ENCODE peak calls at places on chromosome 10, in five cellular contexts. R is left lung; Z is naive thymus-derived CD8-positive, alpha-beta T cell; J is PC-3; O is stimulated activated CD4-positive, alpha-beta T cell treated with anti-CD3 and anti-CD28 coated beads, TNF-alpha, amount 100 ng/mL, for 1 hour. E is an unnamed sample.

GRCh38 chr10:71770789-71771188 is 2.5 kb downstream of the VSIR start:
- DNase-seq in R (peak; percentile 82), Z (no peak), O (no peak), J (no peak), E (no peak)

GRCh38 chr10:12540341-12540781 is 191.0 kb downstream of the CAMK1D start:
- DNase-seq in O (no peak), J (no peak), Z (no peak), R (no peak), E (no peak)

GRCh38 chr10:100562806-100563293 is 27.1 kb downstream of the HIF1AN start:
- DNase-seq in O (no peak), R (no peak), J (no peak), Z (peak; percentile 21), E (no peak)

GRCh38 chr10:100655760-100656421 is 89.5 kb upstream of the PAX2 start:
- DNase-seq in J (no peak), Z (no peak), R (no peak), O (no peak), E (no peak)

GRCh38 chr10:86971146-86971991 is 3.1 kb downstream of the ADIRF start:
- DNase-seq in Z (peak; percentile 94), J (peak; percentile 87), O (peak; percentile 85), R (peak; percentile 95), E (peak; percentile 87)

GRCh38 chr10:103941801-103942200 is 23.8 kb upstream of the STN1 start:
- DNase-seq in J (no peak), Z (no peak), O (no peak), R (no peak), E (no peak)

GRCh38 chr10:113135025-113135424 is 185.0 kb downstream of the TCF7L2 start:
- DNase-seq in J (no peak), O (no peak), Z (no peak), R (no peak), E (no peak)

GRCh38 chr10:132396495-132397035 is 435 bp upstream of the PWWP2B start:
- DNase-seq in Z (peak; percentile 77), J (peak; percentile 45), O (peak; percentile 32), R (peak; percentile 93), E (peak; percentile 69)

GRCh38 chr10:77007836-77008235 is 629.8 kb downstream of the KCNMA1 start:
- DNase-seq in J (no peak), R (no peak), O (no peak), Z (no peak), E (no peak)

GRCh38 chr10:89063465-89063864 is 72.9 kb downstream of the FAS start:
- DNase-seq in J (no peak), Z (no peak), R (no peak), O (no peak), E (no peak)

GRCh38 chr10:112509558-112510299 is 62.7 kb downstream of the VTI1A start:
- DNase-seq in Z (no peak), R (no peak), O (no peak), J (no peak), E (no peak)

GRCh38 chr10:30186371-30186875 is 127.0 kb upstream of the JCAD start:
- DNase-seq in R (no peak), J (no peak), O (no peak), Z (no peak), E (no peak)

GRCh38 chr10:77576007-77576367 is 61.6 kb downstream of the KCNMA1 start:
- DNase-seq in Z (no peak), J (no peak), R (no peak), O (no peak), E (no peak)

GRCh38 chr10:132360766-132361447 is 28.9 kb downstream of the LRRC27 start:
- DNase-seq in R (peak; percentile 87), Z (no peak), O (no peak), J (no peak), E (peak; percentile 37)

GRCh38 chr10:124745678-124746077 is 1.5 kb upstream of the FAM53B start:
- DNase-seq in J (peak; percentile 76), O (no peak), Z (peak; percentile 58), R (no peak), E (peak; percentile 84)

GRCh38 chr10:79224263-79224949 is 122.9 kb upstream of the PPIF start:
- DNase-seq in R (peak; percentile 50), O (no peak), Z (no peak), J (no peak), E (no peak)

GRCh38 chr10:103854687-103855423 is 521 bp downstream of the SH3PXD2A start:
- DNase-seq in J (no peak), R (no peak), Z (peak; percentile 11), O (no peak), E (no peak)

GRCh38 chr10:34906021-34906965 is 91.2 kb upstream of the PARD3 start:
- DNase-seq in J (no peak), O (no peak), Z (no peak), R (no peak), E (no peak)

GRCh38 chr10:36671607-36672006 is 453.8 kb upstream of the ANKRD30A start:
- DNase-seq in Z (no peak), J (peak; percentile 99), R (no peak), O (no peak), E (no peak)

GRCh38 chr10:82981137-82981723 is 1106.2 kb downstream of the NRG3 start:
- DNase-seq in J (no peak), O (no peak), R (no peak), Z (no peak), E (no peak)

GRCh38 chr10:132061465-132062180 is 4.1 kb upstream of the JAKMIP3 start:
- DNase-seq in J (no peak), O (no peak), Z (no peak), R (no peak), E (no peak)

GRCh38 chr10:48667960-48668541 is 16.6 kb upstream of the WDFY4 start:
- DNase-seq in J (no peak), R (no peak), O (no peak), Z (no peak), E (peak; percentile 90)

GRCh38 chr10:95394161-95394880 is 103.5 kb upstream of the PDLIM1 start:
- DNase-seq in J (peak; percentile 87), O (no peak), Z (no peak), R (no peak), E (no peak)

GRCh38 chr10:125396651-125397050 is 236.3 kb upstream of the CTBP2 start:
- DNase-seq in J (peak; percentile 41), R (no peak), O (no peak), Z (no peak), E (no peak)

GRCh38 chr10:91474009-91474408 is 63.9 kb downstream of the HECTD2 start:
- DNase-seq in Z (no peak), J (no peak), O (no peak), R (no peak), E (no peak)

GRCh38 chr10:19480296-19480695 is 335.9 kb upstream of the PLXDC2 start:
- DNase-seq in Z (no peak), J (no peak), R (no peak), O (no peak), E (no peak)

GRCh38 chr10:129848571-129849451 is 115.3 kb downstream of the EBF3 start:
- DNase-seq in Z (no peak), R (no peak), O (no peak), J (no peak), E (no peak)

GRCh38 chr10:70528726-70529362 is 50.3 kb downstream of the PALD1 start:
- DNase-seq in O (no peak), Z (no peak), R (no peak), J (peak; percentile 87), E (peak; percentile 31)

GRCh38 chr10:98916751-98917150 is 318.9 kb downstream of the HPSE2 start:
- DNase-seq in O (no peak), J (no peak), Z (no peak), R (no peak), E (no peak)

GRCh38 chr10:110915035-110915434 is 3.9 kb downstream of the BBIP1 start:
- DNase-seq in O (no peak), Z (no peak), R (no peak), J (no peak), E (no peak)

GRCh38 chr10:131200856-131201470 is 110.6 kb downstream of the TCERG1L start:
- DNase-seq in Z (no peak), O (no peak), R (peak; percentile 42), J (no peak), E (no peak)

GRCh38 chr10:31759124-31759798 is 169.4 kb downstream of the ARHGAP12 start:
- DNase-seq in Z (peak; percentile 34), O (peak; percentile 17), R (peak; percentile 82), J (no peak), E (no peak)

GRCh38 chr10:100340948-100341847 is 5.8 kb upstream of the SCD start:
- DNase-seq in J (no peak), R (no peak), Z (no peak), O (no peak), E (no peak)

GRCh38 chr10:102299873-102300272 is 54.5 kb downstream of the GBF1 start:
- DNase-seq in J (peak; percentile 33), R (no peak), O (no peak), Z (no peak), E (no peak)

GRCh38 chr10:129761573-129761972 is 202.5 kb downstream of the EBF3 start:
- DNase-seq in J (no peak), R (peak; percentile 52), O (no peak), Z (no peak), E (no peak)

GRCh38 chr10:127079348-127079747 is 117.0 kb downstream of the INSYN2A start:
- DNase-seq in Z (no peak), R (no peak), J (no peak), O (no peak), E (no peak)

GRCh38 chr10:102710604-102711003 is 3.6 kb downstream of the ARL3 start:
- DNase-seq in J (peak; percentile 48), O (no peak), Z (no peak), R (no peak), E (peak; percentile 29)

GRCh38 chr10:28738200-28738599 is 60.9 kb downstream of the BAMBI start:
- DNase-seq in J (no peak), Z (no peak), R (no peak), O (no peak), E (peak; percentile 6)

E was measured in NAMALWA.